ENCODE peak calls at places on chromosomes 2 and 18, in eight cellular contexts. U is A549, H is cardiac fibroblast, C is foreskin fibroblast, W is kidney, Z is astrocyte of the cerebellum, E is MCF 10A, G is AG09319. L is an unnamed sample.

GRCh38 chr2:210540471-210541257 is 15.7 kb upstream of the CPS1 start:
- DNase-seq in U (no peak), H (no peak), C (no peak), W (no peak), Z (no peak), E (no peak), G (no peak), L (no peak)

GRCh38 chr2:9249036-9249800 is 42.6 kb downstream of the ASAP2 start:
- DNase-seq in U (peak; percentile 70), H (peak; percentile 59), C (peak; percentile 89), W (no peak), Z (no peak), E (peak; percentile 76), G (no peak), L (peak; percentile 73)

GRCh38 chr2:66490588-66491001 is 55.7 kb downstream of the MEIS1 start:
- DNase-seq in U (no peak), H (peak; percentile 71), C (peak; percentile 71), W (no peak), Z (no peak), E (no peak), G (no peak), L (peak; percentile 39)

GRCh38 chr2:138630164-138630563 is 128.6 kb downstream of the SPOPL start:
- DNase-seq in U (no peak), H (no peak), C (no peak), W (no peak), Z (no peak), E (no peak), G (no peak), L (no peak)

GRCh38 chr18:75227535-75227934 is 16.9 kb downstream of the TSHZ1 start:
- DNase-seq in U (no peak), H (peak; percentile 25), C (peak; percentile 32), W (no peak), Z (no peak), E (no peak), G (no peak), L (no peak)

GRCh38 chr2:162579986-162580385 is 236.1 kb downstream of the GCA start:
- DNase-seq in U (peak; percentile 33), H (no peak), C (no peak), W (no peak), Z (no peak), E (no peak), G (no peak), L (no peak)

GRCh38 chr18:2900742-2901404 is 54.1 kb downstream of the EMILIN2 start:
- DNase-seq in U (no peak), H (no peak), C (no peak), W (no peak), Z (no peak), E (no peak), G (no peak), L (no peak)

GRCh38 chr18:73824684-73825083 is 322.9 kb downstream of the FBXO15 start:
- DNase-seq in U (no peak), H (no peak), C (peak; percentile 52), W (no peak), Z (no peak), E (no peak), G (peak; percentile 65), L (peak; percentile 22)

GRCh38 chr2:29923110-29923721 is 1.8 kb upstream of the ALK start:
- DNase-seq in U (peak; percentile 75), H (peak; percentile 72), C (peak; percentile 74), W (peak; percentile 63), Z (peak; percentile 47), E (peak; percentile 83), G (peak; percentile 7), L (peak; percentile 54)

GRCh38 chr2:157296958-157297357 is 28.7 kb downstream of the ERMN start:
- DNase-seq in U (no peak), H (no peak), C (no peak), W (no peak), Z (no peak), E (no peak), G (no peak), L (no peak)

GRCh38 chr2:229714736-229715541 is 584 bp upstream of the DNER start:
- DNase-seq in U (peak; percentile 56), H (peak; percentile 73), C (peak; percentile 89), W (peak; percentile 82), Z (peak; percentile 11), E (peak; percentile 74), G (peak; percentile 8), L (peak; percentile 25)

GRCh38 chr2:207565736-207566135 is 36.0 kb downstream of the CREB1 start:
- DNase-seq in U (no peak), H (no peak), C (no peak), W (no peak), Z (no peak), E (no peak), G (no peak), L (no peak)

GRCh38 chr2:233061591-233062446 is 1.7 kb downstream of the INPP5D start:
- DNase-seq in U (no peak), H (peak; percentile 18), C (peak; percentile 28), W (peak; percentile 88), Z (no peak), E (no peak), G (no peak), L (no peak)

GRCh38 chr2:27085670-27086089 is 892 bp upstream of the KHK start:
- DNase-seq in U (peak; percentile 85), H (peak; percentile 70), C (peak; percentile 91), W (peak; percentile 92), Z (no peak), E (peak; percentile 72), G (peak; percentile 42), L (peak; percentile 46)

GRCh38 chr2:26246818-26247217 is 2.1 kb downstream of the HADHB start:
- DNase-seq in U (peak; percentile 28), H (peak; percentile 24), C (peak; percentile 54), W (no peak), Z (no peak), E (peak; percentile 83), G (no peak), L (peak; percentile 15)

DNA sequence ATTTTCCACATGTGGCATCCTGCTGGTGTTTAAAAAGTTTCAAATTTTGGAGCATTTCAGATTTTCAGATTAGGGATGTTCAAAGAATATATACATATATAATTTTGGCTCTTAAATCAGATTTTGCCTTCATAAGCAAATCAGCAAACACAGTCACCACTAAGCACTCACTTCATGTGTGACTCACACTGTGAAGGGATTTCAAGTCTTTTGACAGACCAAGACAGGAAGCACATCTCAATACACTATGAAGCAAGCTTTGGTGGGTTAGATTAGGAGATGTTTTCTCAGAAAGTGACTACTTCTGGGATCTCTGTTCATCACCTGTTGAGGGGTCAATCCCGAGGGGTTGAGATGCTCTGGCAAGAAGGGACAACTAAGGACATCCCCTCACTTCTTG is 227.8 kb upstream of the RBBP8 start:
- DNase-seq in U (peak; percentile 56), H (peak; percentile 67), C (peak; percentile 61), W (no peak), Z (peak; percentile 35), E (peak; percentile 69), G (no peak), L (peak; percentile 53)
- TF ChIP-seq CTCF in U (no peak), H (no peak), C (no peak), W (no peak), Z (no peak), E (no peak), G (no peak), L (no peak)

GRCh38 chr2:128017561-128017960 is 10.3 kb downstream of the SAP130 start:
- DNase-seq in U (no peak), H (no peak), C (no peak), W (no peak), Z (no peak), E (no peak), G (no peak), L (no peak)

DNA sequence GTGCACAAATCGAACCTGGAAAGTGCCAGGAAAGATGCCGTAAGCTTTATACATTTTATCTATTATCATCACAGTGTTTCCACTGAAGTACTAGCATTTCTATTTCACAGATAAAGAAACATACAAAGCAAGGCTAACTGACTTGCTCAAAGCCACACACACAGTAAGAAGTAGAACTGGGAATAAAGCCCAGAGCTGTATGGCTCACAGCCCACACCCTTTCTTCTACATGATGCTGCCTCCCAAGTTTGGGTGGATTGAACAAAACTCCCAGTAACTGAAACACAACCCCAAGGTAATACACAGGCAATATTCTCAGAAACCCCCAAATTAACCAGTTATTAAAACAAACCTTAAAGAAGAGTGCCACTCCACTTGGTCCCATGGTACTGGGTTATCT is 11.2 kb downstream of the SAP130 start:
- DNase-seq in U (no peak), H (peak; percentile 69), C (no peak), W (no peak), Z (peak; percentile 27), E (no peak), G (no peak), L (no peak)
- TF ChIP-seq CTCF in U (no peak), H (no peak), C (no peak), W (no peak), Z (no peak), E (no peak), G (no peak), L (no peak)

GRCh38 chr2:235766206-235766794 is 272.5 kb downstream of the AGAP1 start:
- DNase-seq in U (peak; percentile 81), H (peak; percentile 87), C (peak; percentile 84), W (no peak), Z (peak; percentile 79), E (peak; percentile 81), G (peak; percentile 50), L (peak; percentile 85)
- TF ChIP-seq CTCF in U (peak; percentile 89), H (peak; percentile 84), C (peak; percentile 83), W (peak; percentile 92), Z (peak; percentile 88), E (peak; percentile 90), G (peak; percentile 82), L (peak; percentile 99)

GRCh38 chr2:241861264-241861663 is 2.6 kb upstream of the PDCD1 start:
- DNase-seq in U (no peak), H (no peak), C (no peak), W (no peak), Z (no peak), E (no peak), G (no peak), L (no peak)

GRCh38 chr2:241858206-241859016 is at the start of gene PDCD1:
- DNase-seq in U (no peak), H (no peak), C (no peak), W (peak; percentile 88), Z (no peak), E (no peak), G (no peak), L (no peak)

GRCh38 chr2:241859017-241859435 is 332 bp upstream of the PDCD1 start:
- DNase-seq in U (no peak), H (no peak), C (no peak), W (peak; percentile 67), Z (no peak), E (no peak), G (no peak), L (no peak)

GRCh38 chr2:241860184-241861078 is 1.7 kb upstream of the PDCD1 start:
- DNase-seq in U (no peak), H (no peak), C (no peak), W (peak; percentile 72), Z (no peak), E (no peak), G (no peak), L (no peak)

DNA sequence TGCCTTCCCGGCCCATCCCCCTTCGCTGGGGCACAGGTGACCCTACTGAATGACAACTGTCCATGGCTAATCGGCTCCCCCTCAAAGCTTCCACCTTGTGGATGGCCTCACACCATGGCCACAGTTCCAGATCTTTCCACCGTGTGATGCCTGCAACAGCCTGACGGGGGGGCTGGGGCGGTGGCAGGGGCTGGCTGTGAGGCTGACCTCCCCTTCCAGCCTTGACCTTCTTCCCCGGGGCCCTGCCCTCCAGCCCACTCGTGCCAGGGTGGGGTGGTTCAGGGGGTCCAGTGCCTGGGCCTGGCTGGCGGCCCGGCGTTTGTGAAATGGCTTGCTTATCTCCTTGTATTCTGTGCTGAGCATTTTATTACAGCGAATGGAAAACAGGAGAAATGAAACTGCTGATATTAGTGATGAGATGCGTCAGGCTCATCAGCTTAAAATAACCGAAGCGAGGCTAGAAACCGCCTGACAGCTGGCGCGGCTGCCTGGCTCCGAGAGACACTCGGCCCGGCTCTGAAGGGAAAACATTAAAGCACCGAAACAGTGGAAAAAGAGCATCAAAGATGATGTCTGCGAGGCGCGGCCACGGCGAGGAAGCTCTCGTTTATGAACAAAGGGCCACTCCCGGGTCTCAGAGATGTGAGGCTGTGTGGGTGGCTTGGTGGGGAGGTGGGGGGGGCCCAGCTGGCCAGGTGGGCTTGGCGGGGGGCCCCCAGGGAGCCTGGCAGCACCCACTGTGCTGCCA is 916 bp upstream of the PDCD1 start:
- DNase-seq in U (no peak), H (peak; percentile 59), C (peak; percentile 56), W (peak; percentile 81), Z (no peak), E (no peak), G (no peak), L (no peak)
- TF ChIP-seq CTCF in U (no peak), H (peak; percentile 25), C (peak; percentile 26), W (no peak), Z (no peak), E (peak; percentile 22), G (peak; percentile 25), L (no peak)